ENCODE peak calls at places on chromosomes 12 and 14, in five cellular contexts. Q is MM.1S, T is HCT116, W is SK-N-SH, V is PC-3. X is an unnamed sample.

GRCh38 chr12:88639361-88639760 is 59.1 kb upstream of the KITLG start:
- DNase-seq in Q (no peak), T (no peak), W (no peak), V (no peak), X (no peak)

GRCh38 chr14:95260537-95261440 is 58.9 kb downstream of the CLMN start:
- DNase-seq in Q (no peak), T (no peak), W (no peak), V (peak; percentile 68), X (no peak)

GRCh38 chr14:35412281-35413057 is 7.9 kb upstream of the NFKBIA start:
- DNase-seq in Q (no peak), T (no peak), W (no peak), V (no peak), X (no peak)

GRCh38 chr12:76942276-76942675 is 63.5 kb upstream of the CSRP2 start:
- DNase-seq in Q (no peak), T (no peak), W (no peak), V (no peak), X (no peak)

GRCh38 chr12:115571446-115571845 is 706.0 kb downstream of the MED13L start:
- DNase-seq in Q (no peak), T (no peak), W (no peak), V (no peak), X (no peak)

GRCh38 chr14:37512173-37512572 is 82.9 kb downstream of the FOXA1 start:
- DNase-seq in Q (no peak), T (no peak), W (no peak), V (no peak), X (no peak)

GRCh38 chr12:127599441-127599840 is 667.5 kb upstream of the TMEM132C start:
- DNase-seq in Q (no peak), T (no peak), W (no peak), V (no peak), X (no peak)

GRCh38 chr14:34539407-34540180 is at the start of gene EAPP:
- DNase-seq in Q (peak; percentile 89), T (peak; percentile 95), W (peak; percentile 96), V (peak; percentile 98), X (peak; percentile 96)

GRCh38 chr14:74557691-74558090 is 54.3 kb downstream of the LTBP2 start:
- DNase-seq in Q (no peak), T (no peak), W (no peak), V (no peak), X (no peak)

GRCh38 chr12:46950116-46950515 is 124.3 kb upstream of the SLC38A4 start:
- DNase-seq in Q (no peak), T (no peak), W (no peak), V (peak; percentile 70), X (no peak)

GRCh38 chr12:88334271-88334670 is 192.2 kb downstream of the TMTC3 start:
- DNase-seq in Q (peak; percentile 94), T (no peak), W (no peak), V (peak; percentile 82), X (peak; percentile 26)

GRCh38 chr14:31239673-31240072 is 32.1 kb upstream of the HECTD1 start:
- DNase-seq in Q (no peak), T (no peak), W (no peak), V (no peak), X (no peak)

GRCh38 chr14:65287264-65288131 is 125.0 kb upstream of the FUT8 start:
- DNase-seq in Q (no peak), T (no peak), W (no peak), V (no peak), X (peak; percentile 91)

DNA sequence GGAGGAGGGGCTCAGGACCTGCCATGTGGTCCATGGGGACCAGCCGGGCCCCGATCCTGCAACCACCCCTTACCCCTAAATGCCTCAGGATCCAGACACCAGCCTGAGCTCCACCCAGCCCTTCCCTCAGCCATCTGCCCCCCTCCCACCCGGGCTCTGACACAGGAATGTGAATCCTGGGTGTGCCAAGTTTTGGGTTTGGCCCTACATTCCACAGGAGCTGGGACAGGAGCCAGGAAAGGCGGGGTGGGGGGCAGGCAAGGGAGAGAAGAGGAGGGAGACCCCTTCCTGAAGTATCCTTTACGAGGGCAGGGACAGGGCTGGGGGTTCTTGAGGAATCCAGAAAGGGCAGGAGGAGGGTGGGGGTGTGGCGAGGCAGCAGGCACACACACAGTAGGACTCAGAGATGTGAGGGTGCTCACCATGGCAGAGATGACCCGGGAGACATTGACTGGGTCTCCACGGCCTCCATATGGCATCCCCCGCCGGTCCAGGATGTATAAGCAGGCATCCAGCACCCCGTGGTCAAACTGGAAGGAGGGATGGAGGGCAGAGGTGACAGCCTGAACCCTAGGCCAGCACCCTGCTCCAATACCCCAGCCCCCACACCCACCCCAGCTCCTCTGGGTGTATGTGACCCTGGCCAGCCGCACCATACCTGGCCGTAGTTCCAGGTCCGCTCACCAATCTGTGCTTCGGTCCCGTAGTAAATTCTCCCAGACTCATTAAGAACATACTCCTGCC is 3.5 kb downstream of the TGM1 start:
- DNase-seq in Q (no peak), T (no peak), W (no peak), V (peak; percentile 56), X (no peak)
- TF ChIP-seq EZH2phosphoT487 in Q (no peak), T (no peak), W (no peak), V (no peak), X (no peak)

DNA sequence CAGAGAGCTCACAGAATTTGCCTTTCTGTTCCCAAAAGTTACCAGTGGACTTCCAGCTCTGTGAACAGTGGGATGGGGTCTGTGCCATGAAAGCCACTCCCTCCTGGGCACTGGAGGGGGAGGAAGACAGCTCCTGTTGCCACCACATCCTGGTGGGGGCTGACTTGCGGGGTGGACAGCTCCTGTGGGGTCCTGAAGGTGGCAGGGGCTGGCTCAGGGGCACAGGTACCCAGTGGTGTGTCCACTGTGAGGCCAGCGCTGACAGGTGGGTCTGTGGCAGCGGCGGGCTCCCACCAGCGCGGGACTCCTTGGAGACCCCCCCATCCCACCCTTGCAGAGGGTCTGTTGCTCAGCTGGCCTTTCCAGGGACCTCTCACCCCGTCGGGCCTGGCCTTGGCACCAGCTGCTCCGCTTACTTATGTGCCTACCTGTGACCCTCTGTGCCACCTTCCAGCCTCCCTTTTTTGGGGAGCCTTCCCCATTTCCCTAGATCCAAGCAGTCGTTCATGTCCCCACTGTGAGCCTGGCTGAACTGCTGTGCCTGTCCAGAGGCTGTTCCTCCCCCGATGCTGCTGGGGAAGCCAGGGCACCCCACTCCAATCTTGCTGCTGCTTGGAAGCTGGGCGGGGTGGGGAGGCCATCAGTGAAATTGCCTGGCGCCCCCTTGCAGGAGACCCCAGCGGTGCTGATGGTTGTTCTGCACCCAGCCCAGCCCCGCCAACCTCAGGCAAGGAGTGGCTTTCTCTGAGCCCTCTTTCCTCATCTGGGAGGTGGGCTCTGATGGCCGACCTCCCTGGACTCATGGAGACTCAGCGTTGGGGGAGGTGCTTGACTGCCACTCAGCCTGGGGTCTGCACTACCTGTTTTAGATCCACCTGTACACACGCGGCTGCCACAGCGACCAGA is 2.2 kb downstream of the TEDC1 start:
- DNase-seq in Q (no peak), T (no peak), W (no peak), V (no peak), X (no peak)
- H3K27ac ChIP-seq in Q (no peak overlapping the region), T (no peak overlapping the region), W (no peak overlapping the region), V (no peak overlapping the region), X (no peak overlapping the region)

GRCh38 chr12:55940065-55940732 is 9.2 kb downstream of the DGKA start:
- DNase-seq in Q (peak; percentile 87), T (peak; percentile 59), W (peak; percentile 90), V (peak; percentile 91), X (peak; percentile 88)
- H3K4me3 ChIP-seq in Q (peak overlapping the region; percentile 38), T (no peak overlapping the region), W (no peak overlapping the region), V (peak overlapping the region; percentile 37), X (no peak overlapping the region)

GRCh38 chr14:54129850-54130640 is 173.4 kb upstream of the BMP4 start:
- DNase-seq in Q (no peak), T (no peak), W (no peak), V (peak; percentile 67), X (no peak)

GRCh38 chr14:54123836-54124235 is 167.2 kb upstream of the BMP4 start:
- DNase-seq in Q (no peak), T (no peak), W (no peak), V (no peak), X (no peak)

GRCh38 chr14:54125109-54125508 is 168.5 kb upstream of the BMP4 start:
- DNase-seq in Q (no peak), T (no peak), W (no peak), V (no peak), X (no peak)

GRCh38 chr14:54126947-54127346 is 170.3 kb upstream of the BMP4 start:
- DNase-seq in Q (no peak), T (no peak), W (no peak), V (no peak), X (no peak)

GRCh38 chr14:54127526-54127925 is 170.9 kb upstream of the BMP4 start:
- DNase-seq in Q (no peak), T (no peak), W (no peak), V (peak; percentile 62), X (no peak)
- TF ChIP-seq EZH2phosphoT487 in Q (no peak), T (no peak), W (no peak), V (no peak), X (no peak)

GRCh38 chr12:6535960-6536847 is 1.9 kb downstream of the GAPDH start:
- DNase-seq in Q (no peak), T (no peak), W (no peak), V (no peak), X (peak; percentile 17)
- H3K27ac ChIP-seq in Q (peak overlapping the region; percentile 95), T (peak overlapping the region; percentile 99), W (peak overlapping the region; percentile 96), V (peak overlapping the region; percentile 99), X (peak overlapping the region; percentile 95)

DNA sequence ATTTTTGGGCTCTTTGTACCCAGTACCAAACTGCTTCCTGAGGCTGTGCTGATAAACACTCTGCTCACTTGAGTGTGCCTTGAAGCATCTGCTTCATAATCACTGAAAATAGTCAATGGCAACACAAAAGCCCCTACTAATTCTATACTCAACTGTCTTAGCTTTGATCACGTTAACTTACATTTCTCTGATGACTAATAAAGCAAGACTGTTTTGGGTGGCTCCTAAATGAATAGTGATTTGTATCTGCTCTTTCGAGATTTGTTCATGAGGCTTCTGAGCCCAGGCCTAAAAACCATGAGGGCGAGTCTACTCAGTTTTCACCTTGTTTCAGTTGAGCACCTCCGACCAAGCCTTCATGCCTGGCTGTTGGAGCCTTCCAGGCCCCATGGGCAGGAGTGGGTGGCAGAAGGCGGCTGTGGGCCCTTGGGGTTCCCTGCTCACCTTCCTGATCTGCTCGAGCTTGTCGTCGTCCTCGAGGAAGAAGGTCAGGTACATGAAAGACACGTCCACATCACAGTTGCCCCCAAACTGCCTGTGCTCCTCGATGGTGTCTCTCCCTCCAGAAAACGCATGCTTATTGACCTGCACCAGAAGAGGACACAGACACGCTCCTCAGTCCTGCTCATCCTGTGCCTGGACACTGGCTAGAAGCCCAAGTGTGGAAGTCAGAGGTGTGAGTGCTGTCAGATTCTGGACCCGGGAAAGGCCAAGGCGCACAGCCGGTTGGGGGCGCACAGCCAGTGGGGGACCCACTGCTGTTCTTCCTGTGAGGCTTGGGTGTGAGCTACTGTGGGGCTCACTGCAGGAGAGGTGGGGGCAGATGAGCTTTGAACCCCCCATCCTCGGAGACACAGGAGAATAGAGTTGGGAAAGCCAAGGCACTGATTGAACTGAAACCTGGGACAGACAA is 13.7 kb downstream of the SLC25A47 start:
- DNase-seq in Q (no peak), T (no peak), W (no peak), V (no peak), X (no peak)
- H3K4me3 ChIP-seq in Q (no peak overlapping the region), T (no peak overlapping the region), W (no peak overlapping the region), V (no peak overlapping the region), X (no peak overlapping the region)

GRCh38 chr12:2687058-2687457 is 107.7 kb upstream of the FKBP4 start:
- DNase-seq in Q (no peak), T (no peak), W (no peak), V (no peak), X (no peak)
- TF ChIP-seq EZH2phosphoT487 in Q (no peak), T (no peak), W (no peak), V (no peak), X (no peak)